ENCODE peak calls at places on chromosomes 12 and 14, in ten cellular contexts. M is right lobe of liver, W is ovary, Q is heart left ventricle, S is tibial nerve, E is sigmoid colon, H is uterus, L is endothelial cell of umbilical vein, O is transverse colon, T is thyroid gland. I is an unnamed sample. For H3K27me3, the result is how much of the 10 kb centered on the place peaks cover.

GRCh38 chr14:59777006-59777579 is 93.5 kb downstream of the RTN1 start:
- DNase-seq in M (no peak), W (no peak), Q (no peak), S (no peak), E (no peak), H (no peak), L (no peak), O (no peak), T (no peak), I (no peak)

GRCh38 chr12:3339221-3339620 is 151.8 kb upstream of the PRMT8 start:
- DNase-seq in M (no peak), W (no peak), Q (no peak), S (no peak), E (no peak), H (no peak), L (no peak), O (no peak), T (no peak), I (no peak)

GRCh38 chr14:99562848-99563748 is 40.9 kb downstream of the CCDC85C start:
- DNase-seq in M (peak), W (peak), Q (peak), S (peak), E (peak), H (peak), L (peak), O (peak), T (peak), I (peak)

GRCh38 chr12:40917561-40917960 is 225.3 kb downstream of the CNTN1 start:
- DNase-seq in M (no peak), W (no peak), Q (no peak), S (no peak), E (no peak), H (no peak), L (no peak), O (no peak), T (no peak), I (no peak)

GRCh38 chr14:103156733-103157411 is 33.6 kb downstream of the TNFAIP2 start:
- DNase-seq in M (no peak), W (no peak), Q (no peak), S (no peak), E (no peak), H (no peak), L (no peak), O (no peak), T (no peak), I (no peak)

GRCh38 chr12:15910864-15911696 is at the start of gene DERA:
- DNase-seq in M (peak), W (peak), Q (peak), S (peak), E (peak), H (peak), L (peak), O (peak), T (peak), I (peak)

GRCh38 chr12:57549203-57549908 is 488 bp upstream of the KIF5A start:
- DNase-seq in M (no peak), W (no peak), Q (no peak), S (no peak), E (no peak), H (no peak), L (no peak), O (no peak), T (no peak), I (no peak)

GRCh38 chr14:75328575-75328974 is 49.9 kb downstream of the FOS start:
- DNase-seq in M (no peak), W (no peak), Q (no peak), S (no peak), E (peak), H (no peak), L (no peak), O (no peak), T (no peak), I (no peak)

GRCh38 chr12:107200394-107200793 is 107.0 kb upstream of the CRY1 start:
- DNase-seq in M (no peak), W (no peak), Q (no peak), S (no peak), E (no peak), H (no peak), L (no peak), O (no peak), T (no peak), I (no peak)

GRCh38 chr12:9051156-9051545 is 61.8 kb downstream of the KLRG1 start:
- DNase-seq in M (no peak), W (no peak), Q (no peak), S (no peak), E (no peak), H (no peak), L (no peak), O (no peak), T (no peak), I (no peak)

GRCh38 chr12:58920102-58920955 is at the start of gene LRIG3:
- DNase-seq in M (peak), W (peak), Q (peak), S (peak), E (peak), H (peak), L (peak), O (peak), T (peak), I (peak)

GRCh38 chr14:64289571-64289970 is 4.6 kb downstream of the ESR2 start:
- DNase-seq in M (no peak), W (peak), Q (no peak), S (no peak), E (no peak), H (no peak), L (no peak), O (no peak), T (no peak), I (no peak)

GRCh38 chr12:1881936-1882335 is 36.5 kb downstream of the CACNA2D4 start:
- DNase-seq in M (no peak), W (no peak), Q (no peak), S (no peak), E (no peak), H (no peak), L (no peak), O (no peak), T (no peak), I (no peak)

GRCh38 chr12:1883513-1883912 is 34.9 kb downstream of the CACNA2D4 start:
- DNase-seq in M (no peak), W (no peak), Q (no peak), S (no peak), E (no peak), H (no peak), L (no peak), O (no peak), T (no peak), I (no peak)

GRCh38 chr12:1882405-1882804 is 36.0 kb downstream of the CACNA2D4 start:
- DNase-seq in M (no peak), W (no peak), Q (no peak), S (no peak), E (no peak), H (no peak), L (no peak), O (no peak), T (no peak), I (no peak)

GRCh38 chr12:1881301-1881700 is 37.2 kb downstream of the CACNA2D4 start:
- DNase-seq in M (no peak), W (no peak), Q (no peak), S (no peak), E (no peak), H (no peak), L (no peak), O (no peak), T (no peak), I (no peak)

DNA sequence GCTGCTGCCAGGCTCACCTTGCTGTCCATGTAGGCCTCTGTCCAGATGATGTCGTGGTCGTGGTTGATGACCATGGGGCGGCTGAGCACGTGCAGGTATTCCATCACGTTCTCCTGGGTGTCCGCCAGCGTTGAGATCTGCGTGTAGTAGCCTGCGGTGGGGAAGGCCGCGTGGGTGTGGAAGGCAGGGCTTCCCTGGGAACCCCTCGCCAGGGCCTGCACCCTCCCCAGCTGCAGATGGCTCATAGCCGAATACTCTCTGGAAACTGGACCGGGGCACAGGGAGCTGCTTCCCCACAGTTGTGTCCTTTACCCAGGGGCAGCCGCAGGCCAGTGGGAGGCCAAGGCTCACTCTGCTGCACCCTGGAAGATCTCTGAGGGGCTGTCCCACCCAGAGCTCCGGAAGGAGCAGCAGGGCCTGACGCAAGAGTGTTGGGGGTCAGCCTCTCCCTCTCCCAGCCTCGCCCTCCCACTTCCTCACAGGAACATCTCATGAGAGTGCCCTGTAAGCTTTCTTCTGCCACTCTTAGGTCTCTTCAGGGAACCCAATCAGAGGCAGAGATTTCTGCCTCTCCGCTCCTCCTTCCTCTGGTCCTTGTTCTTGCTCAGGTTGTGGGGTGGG is 35.5 kb downstream of the CACNA2D4 start:
- DNase-seq in M (no peak), W (no peak), Q (no peak), S (no peak), E (no peak), H (no peak), L (no peak), O (no peak), T (no peak), I (no peak)
- H3K27ac ChIP-seq in M (no peak), W (no peak), Q (no peak), S (no peak), E (no peak), H (no peak), L (no peak), O (no peak), T (no peak), I (no peak)

DNA sequence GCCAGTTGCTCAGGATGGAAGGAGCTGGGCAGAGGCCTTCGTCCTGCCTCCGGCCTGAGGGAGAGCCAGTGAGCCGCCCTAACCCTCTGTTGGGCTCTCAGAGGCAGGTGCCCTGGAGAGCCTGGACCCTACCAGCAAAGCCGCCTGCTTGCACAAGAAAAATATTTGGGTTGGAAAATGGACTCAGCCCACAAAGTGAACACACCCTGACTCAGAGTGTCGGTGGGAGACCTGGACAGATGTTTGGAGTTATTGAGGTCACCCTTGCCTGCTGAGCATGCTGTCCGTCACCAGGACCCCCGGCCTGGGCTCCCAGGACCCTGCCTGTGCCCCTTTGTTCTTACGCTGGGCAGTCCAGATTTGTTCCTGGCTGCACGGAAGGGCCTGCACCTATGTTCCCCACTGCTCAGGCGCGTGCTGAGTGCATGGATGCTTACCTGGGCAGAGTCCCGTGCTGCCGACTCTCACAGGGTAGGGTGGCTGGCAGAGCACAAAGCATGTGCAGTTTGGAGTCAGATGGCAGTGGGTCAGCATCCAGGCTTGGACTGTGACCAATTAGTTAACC is 22.4 kb downstream of the FAM181A start:
- DNase-seq in M (no peak), W (no peak), Q (no peak), S (no peak), E (no peak), H (no peak), L (no peak), O (no peak), T (no peak), I (no peak)
- H3K27me3 ChIP-seq in M (under half), W (under half), Q (under half), S (under half), E (under half), H (under half), L (under half), O (under half), T (under half), I (under half)

GRCh38 chr12:22624908-22625646 is at the start of gene ETNK1:
- DNase-seq in M (peak), W (peak), Q (peak), S (peak), E (peak), H (peak), L (peak), O (peak), T (peak), I (peak)
- TF ChIP-seq POLR2A in M (peak), W (peak), Q (peak), S (peak), E (peak), H (peak), L (peak), O (peak), T (peak), I (peak)

DNA sequence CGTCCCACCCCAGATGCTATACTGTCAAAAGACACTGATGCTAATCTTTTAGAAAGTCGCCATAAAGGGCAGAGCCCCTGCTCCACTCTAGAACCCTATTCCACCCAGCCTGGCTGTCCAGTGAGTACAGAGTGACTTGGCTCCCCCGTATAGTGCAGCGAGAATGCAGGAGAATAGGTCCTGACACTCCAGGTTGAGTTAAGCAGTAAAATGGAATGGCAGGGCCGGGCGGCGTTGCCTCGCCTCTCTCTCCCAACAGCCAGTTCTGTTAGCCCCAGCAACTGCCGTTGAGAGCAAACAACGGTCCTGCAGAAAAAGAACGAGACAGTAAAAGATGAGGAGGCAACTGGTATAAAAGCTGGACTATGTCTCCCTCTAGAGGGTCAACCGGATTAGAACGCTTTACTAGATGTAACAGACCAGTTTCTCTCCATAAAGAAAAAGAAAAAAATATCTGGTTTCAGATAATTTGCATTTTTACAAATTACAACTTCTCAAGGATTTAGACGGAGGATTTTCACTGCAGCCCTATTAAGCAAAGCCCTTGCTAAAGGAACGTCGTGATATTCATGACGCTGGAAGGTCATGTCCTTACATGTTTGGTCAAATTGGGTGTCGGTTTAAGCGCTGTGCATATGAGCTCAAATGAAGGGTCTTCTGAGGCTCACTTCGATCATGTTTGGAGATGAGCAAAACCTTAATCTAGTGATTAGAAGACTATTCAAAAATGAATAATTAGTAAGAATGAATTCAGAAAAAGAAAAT is 67.5 kb upstream of the USP15 start:
- DNase-seq in M (peak), W (peak), Q (no peak), S (no peak), E (peak), H (peak), L (peak), O (peak), T (peak), I (peak)
- H3K27ac ChIP-seq in M (no peak), W (no peak), Q (no peak), S (no peak), E (no peak), H (no peak), L (no peak), O (no peak), T (no peak), I (no peak)

GRCh38 chr14:38210587-38211257 is 3.0 kb downstream of the SSTR1 start:
- DNase-seq in M (peak), W (no peak), Q (no peak), S (no peak), E (no peak), H (no peak), L (peak), O (no peak), T (peak), I (peak)
- H3K27me3 ChIP-seq in M (under half), W (under half), Q (under half), S (under half), E (under half), H (under half), L (under half), O (under half), T (under half), I (under half)

GRCh38 chr12:130009961-130010360 is 106.1 kb upstream of the TMEM132D start:
- DNase-seq in M (no peak), W (no peak), Q (no peak), S (no peak), E (no peak), H (no peak), L (no peak), O (no peak), T (no peak), I (no peak)
- TF ChIP-seq POLR2A in M (no peak), W (no peak), Q (no peak), S (no peak), E (no peak), H (no peak), L (no peak), O (no peak), T (no peak), I (no peak)

GRCh38 chr14:94405481-94405880 is 17.1 kb upstream of the SERPINA1 start:
- DNase-seq in M (no peak), W (no peak), Q (no peak), S (no peak), E (no peak), H (no peak), L (no peak), O (no peak), T (no peak), I (no peak)
- H3K27ac ChIP-seq in M (no peak), W (no peak), Q (no peak), S (no peak), E (no peak), H (no peak), L (no peak), O (no peak), T (no peak), I (no peak)

DNA sequence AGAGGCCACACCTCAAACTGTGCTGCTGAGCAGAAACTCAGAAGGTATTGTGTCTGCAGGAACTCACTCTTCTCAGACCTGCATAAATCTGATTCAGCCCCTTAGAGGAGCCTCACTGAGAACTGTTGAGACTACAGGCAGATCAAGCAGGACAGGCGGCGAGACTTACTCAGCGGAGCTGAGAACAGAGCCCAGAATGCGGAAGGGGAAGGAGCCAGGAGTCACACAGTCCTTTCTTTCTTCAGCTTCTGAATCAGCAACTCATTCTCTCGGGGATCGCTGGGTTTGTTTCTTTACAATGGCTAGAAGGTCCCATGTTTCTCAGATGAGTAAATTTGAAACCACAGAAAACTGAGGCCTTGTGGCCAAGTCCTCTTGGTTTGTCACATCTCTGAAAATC is 23.0 kb upstream of the EMP1 start:
- DNase-seq in M (no peak), W (no peak), Q (peak), S (peak), E (peak), H (peak), L (peak), O (peak), T (peak), I (peak)
- H3K27me3 ChIP-seq in M (under half), W (under half), Q (under half), S (under half), E (under half), H (under half), L (under half), O (under half), T (under half), I (under half)

GRCh38 chr14:73850940-73851339 is 691 bp upstream of the PTGR2 start:
- DNase-seq in M (no peak), W (no peak), Q (no peak), S (no peak), E (no peak), H (no peak), L (peak), O (no peak), T (no peak), I (no peak)

GRCh38 chr14:73846944-73847343 is 4.7 kb upstream of the PTGR2 start:
- DNase-seq in M (no peak), W (no peak), Q (no peak), S (no peak), E (no peak), H (no peak), L (no peak), O (no peak), T (no peak), I (no peak)

DNA sequence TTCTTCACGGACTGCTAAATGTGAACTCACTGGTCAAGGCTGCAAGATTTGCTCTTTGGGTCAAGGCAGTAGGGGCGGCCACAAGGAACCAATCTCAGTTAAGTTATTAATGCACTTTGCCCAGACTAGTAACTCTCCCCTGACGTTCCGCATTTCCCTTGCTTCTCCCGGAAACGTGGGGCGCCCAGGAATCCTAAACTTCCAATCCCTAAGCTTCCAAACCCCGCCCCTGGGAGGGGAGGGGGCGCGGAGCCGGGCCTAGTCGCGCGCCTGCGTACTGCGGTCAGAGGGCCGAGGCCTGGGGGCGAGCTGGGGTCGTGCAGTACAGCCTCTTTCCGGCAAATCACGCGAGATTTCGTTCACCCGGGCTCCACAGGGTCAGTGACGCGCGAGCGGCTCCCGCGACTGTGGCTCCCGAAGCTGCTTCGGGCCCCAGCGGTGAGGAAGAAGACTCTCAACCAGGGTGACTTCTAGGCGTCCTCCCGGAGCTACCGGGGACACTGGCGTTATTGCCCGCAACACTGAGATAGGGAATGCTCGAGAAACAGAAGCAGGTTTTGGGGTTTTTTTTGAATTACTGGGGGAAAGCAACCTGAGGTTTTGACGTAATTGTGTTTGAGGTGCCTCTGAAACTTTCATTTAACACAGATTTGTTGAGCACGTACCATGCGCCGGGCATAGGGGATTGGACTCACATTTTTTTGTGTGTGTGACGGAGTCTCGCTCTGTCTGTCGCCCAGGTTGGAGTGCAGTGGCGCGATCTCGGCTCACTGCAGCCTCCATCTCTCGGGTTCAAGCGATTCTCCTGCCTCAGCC is at the start of gene PTGR2:
- DNase-seq in M (peak), W (peak), Q (peak), S (peak), E (peak), H (peak), L (peak), O (peak), T (peak), I (peak)
- TF ChIP-seq POLR2A in M (peak), W (peak), Q (no peak), S (peak), E (peak), H (peak), L (peak), O (peak), T (peak), I (peak)

GRCh38 chr14:49634547-49635334 is at the start of gene DNAAF2:
- DNase-seq in M (peak), W (peak), Q (peak), S (no peak), E (peak), H (peak), L (peak), O (peak), T (peak), I (peak)
- H3K27ac ChIP-seq in M (peak), W (peak), Q (peak), S (peak), E (peak), H (peak), L (peak), O (peak), T (peak), I (peak)